ENCODE peak calls at places on chromosomes 7 and 10, in six cellular contexts. N is AG04450; P is CD8-positive, alpha-beta T cell; G is putamen; Y is Kasumi-1; Q is IMR-90. S is an unnamed sample.
A peak's percentile ranks its signal among the peaks of the same experiment; 100 is the strongest.

GRCh38 chr7:129661645-129662182 is 50.2 kb downstream of the NRF1 start:
- DNase-seq in N (no peak), P (no peak), G (no peak), Y (no peak), Q (no peak), S (no peak)

GRCh38 chr10:80504158-80504811 is 33.4 kb upstream of the SH2D4B start:
- DNase-seq in N (no peak), P (no peak), G (no peak), Y (peak; percentile 65), Q (no peak), S (no peak)

GRCh38 chr10:30550967-30551815 is 78.4 kb downstream of the LYZL2 start:
- DNase-seq in N (no peak), P (no peak), G (no peak), Y (no peak), Q (no peak), S (no peak)

GRCh38 chr10:119370046-119370770 is 162.8 kb downstream of the GRK5 start:
- DNase-seq in N (peak; percentile 61), P (no peak), G (no peak), Y (peak; percentile 88), Q (peak; percentile 90), S (no peak)

GRCh38 chr7:7653568-7654187 is 13.1 kb downstream of the UMAD1 start:
- DNase-seq in N (no peak), P (no peak), G (no peak), Y (peak; percentile 9), Q (no peak), S (no peak)

GRCh38 chr7:92714767-92715166 is 121.6 kb downstream of the CDK6 start:
- DNase-seq in N (no peak), P (no peak), G (no peak), Y (no peak), Q (no peak), S (peak; percentile 44)

GRCh38 chr7:152459724-152460251 is 24.0 kb upstream of the KMT2C start:
- DNase-seq in N (no peak), P (no peak), G (peak; percentile 3), Y (peak; percentile 95), Q (peak; percentile 40), S (no peak)

GRCh38 chr7:17147409-17147808 is 151.0 kb upstream of the AHR start:
- DNase-seq in N (no peak), P (no peak), G (no peak), Y (no peak), Q (no peak), S (no peak)

GRCh38 chr10:77405771-77406241 is 231.8 kb downstream of the KCNMA1 start:
- DNase-seq in N (no peak), P (no peak), G (no peak), Y (peak; percentile 54), Q (peak; percentile 80), S (peak; percentile 57)

GRCh38 chr10:79001082-79001885 is 67.5 kb upstream of the ZMIZ1 start:
- DNase-seq in N (no peak), P (no peak), G (no peak), Y (no peak), Q (peak; percentile 50), S (no peak)

GRCh38 chr10:101284171-101285092 is 55.2 kb upstream of the LBX1 start:
- DNase-seq in N (no peak), P (no peak), G (no peak), Y (no peak), Q (no peak), S (no peak)

GRCh38 chr7:101917566-101917965 is 100.1 kb downstream of the CUX1 start:
- DNase-seq in N (no peak), P (no peak), G (no peak), Y (no peak), Q (no peak), S (no peak)

GRCh38 chr7:152551304-152552036 is 115.7 kb upstream of the KMT2C start:
- DNase-seq in N (no peak), P (no peak), G (no peak), Y (no peak), Q (no peak), S (no peak)

GRCh38 chr7:5422324-5423271 is 1.0 kb downstream of the TNRC18 start:
- DNase-seq in N (no peak), P (no peak), G (peak; percentile 39), Y (no peak), Q (peak; percentile 24), S (no peak)

GRCh38 chr10:79425074-79425532 is 20.3 kb downstream of the ZCCHC24 start:
- DNase-seq in N (no peak), P (no peak), G (no peak), Y (no peak), Q (no peak), S (no peak)

GRCh38 chr10:71945819-71946474 is 18.2 kb upstream of the CHST3 start:
- DNase-seq in N (no peak), P (no peak), G (no peak), Y (no peak), Q (no peak), S (no peak)

GRCh38 chr10:44202952-44203351 is 181.9 kb downstream of the CXCL12 start:
- DNase-seq in N (no peak), P (no peak), G (no peak), Y (no peak), Q (no peak), S (no peak)

GRCh38 chr10:72274730-72275350 is 1.1 kb downstream of the DDIT4 start:
- DNase-seq in N (no peak), P (peak; percentile 73), G (peak; percentile 57), Y (peak; percentile 28), Q (peak; percentile 59), S (no peak)

GRCh38 chr10:105189464-105189800 is 548.3 kb downstream of the SORCS3 start:
- DNase-seq in N (no peak), P (no peak), G (no peak), Y (no peak), Q (no peak), S (peak; percentile 54)

GRCh38 chr7:95407751-95408150 is 11.6 kb upstream of the PON3 start:
- DNase-seq in N (no peak), P (no peak), G (no peak), Y (no peak), Q (no peak), S (no peak)

GRCh38 chr7:14507617-14508016 is 394.9 kb downstream of the DGKB start:
- DNase-seq in N (no peak), P (no peak), G (no peak), Y (no peak), Q (no peak), S (peak; percentile 21)

GRCh38 chr10:77355844-77356243 is 281.8 kb downstream of the KCNMA1 start:
- DNase-seq in N (peak; percentile 64), P (no peak), G (no peak), Y (no peak), Q (peak; percentile 95), S (no peak)

GRCh38 chr7:3673524-3673923 is 372.5 kb downstream of the SDK1 start:
- DNase-seq in N (no peak), P (peak; percentile 52), G (no peak), Y (no peak), Q (peak; percentile 6), S (no peak)

GRCh38 chr7:107865956-107866775 is 24.8 kb upstream of the DLD start:
- DNase-seq in N (no peak), P (no peak), G (no peak), Y (no peak), Q (no peak), S (no peak)

GRCh38 chr10:47195274-47195885 is 104.6 kb upstream of the GDF10 start:
- DNase-seq in N (no peak), P (no peak), G (no peak), Y (no peak), Q (no peak), S (no peak)

GRCh38 chr7:90869335-90869734 is 273.2 kb downstream of the CDK14 start:
- DNase-seq in N (no peak), P (no peak), G (no peak), Y (no peak), Q (no peak), S (no peak)

GRCh38 chr7:33836797-33837355 is 68.5 kb upstream of the BMPER start:
- DNase-seq in N (no peak), P (no peak), G (no peak), Y (no peak), Q (peak; percentile 60), S (no peak)

GRCh38 chr10:15059914-15060313 is 16.2 kb downstream of the OLAH start:
- DNase-seq in N (no peak), P (no peak), G (no peak), Y (no peak), Q (no peak), S (no peak)

GRCh38 chr7:24401628-24402593 is 117.9 kb downstream of the NPY start:
- DNase-seq in N (no peak), P (no peak), G (peak; percentile 22), Y (peak; percentile 53), Q (peak; percentile 40), S (peak; percentile 14)

GRCh38 chr7:3245077-3245476 is 56.0 kb upstream of the SDK1 start:
- DNase-seq in N (no peak), P (no peak), G (no peak), Y (no peak), Q (peak; percentile 71), S (no peak)

GRCh38 chr10:124318076-124318475 is 100.6 kb downstream of the OAT start:
- DNase-seq in N (no peak), P (no peak), G (no peak), Y (no peak), Q (no peak), S (no peak)

GRCh38 chr7:154841731-154842331 is 161.1 kb downstream of the PAXIP1 start:
- DNase-seq in N (no peak), P (no peak), G (no peak), Y (no peak), Q (no peak), S (no peak)

GRCh38 chr7:131007439-131008330 is 273.7 kb upstream of the KLF14 start:
- DNase-seq in N (no peak), P (peak; percentile 51), G (peak; percentile 78), Y (peak; percentile 84), Q (peak; percentile 79), S (no peak)

GRCh38 chr10:91389636-91390512 is 20.3 kb upstream of the HECTD2 start:
- DNase-seq in N (no peak), P (no peak), G (peak; percentile 49), Y (peak; percentile 83), Q (peak; percentile 71), S (no peak)

GRCh38 chr7:106916689-106917088 is 51.6 kb downstream of the PIK3CG start:
- DNase-seq in N (no peak), P (no peak), G (no peak), Y (no peak), Q (peak; percentile 15), S (no peak)

GRCh38 chr10:71436268-71436922 is 39.7 kb downstream of the CDH23 start:
- DNase-seq in N (no peak), P (no peak), G (no peak), Y (no peak), Q (no peak), S (no peak)

GRCh38 chr10:100912013-100912608 is 652 bp upstream of the SLF2 start:
- DNase-seq in N (no peak), P (no peak), G (no peak), Y (no peak), Q (peak; percentile 49), S (no peak)

GRCh38 chr10:106917452-106918055 is 247.0 kb downstream of the SORCS1 start:
- DNase-seq in N (no peak), P (no peak), G (no peak), Y (no peak), Q (no peak), S (no peak)

S was measured in kidney epithelial cell.